ENCODE peak calls at places on chromosome 20, in four cellular contexts. W, H, I and R are unnamed samples.

GRCh38 chr20:62165762-62166399 is 16.9 kb upstream of the MTG2 start:
- DNase-seq in W (no peak), H (peak), I (no peak), R (peak)

GRCh38 chr20:20014659-20015058 is 2.5 kb upstream of the NAA20 start:
- DNase-seq in W (no peak), I (no peak), H (no peak), R (no peak)

GRCh38 chr20:1618954-1619550 is 757 bp downstream of the SIRPB1 start:
- DNase-seq in I (no peak), W (no peak), H (no peak), R (no peak)

GRCh38 chr20:49452011-49452482 is 30.4 kb downstream of the KCNB1 start:
- DNase-seq in W (no peak), I (peak), H (peak), R (peak)

GRCh38 chr20:5364997-5365597 is 48.3 kb upstream of the PROKR2 start:
- DNase-seq in W (no peak), I (peak), H (no peak), R (peak)

GRCh38 chr20:62816879-62817873 is at the start of gene COL9A3:
- DNase-seq in I (no peak), H (no peak), W (peak), R (no peak)

GRCh38 chr20:4795394-4795793 is 73.7 kb downstream of the PRND start:
- DNase-seq in W (no peak), I (peak), H (no peak), R (peak)

GRCh38 chr20:31738729-31739549 is at the start of gene TPX2:
- DNase-seq in I (peak), W (peak), H (peak), R (peak)

GRCh38 chr20:32569380-32570305 is 15.5 kb downstream of the NOL4L start:
- DNase-seq in W (no peak), I (no peak), H (no peak), R (no peak)

GRCh38 chr20:37758332-37758731 is 64.5 kb downstream of the CTNNBL1 start:
- DNase-seq in W (no peak), I (no peak), H (no peak), R (no peak)

GRCh38 chr20:64161595-64162238 is 2.5 kb upstream of the MYT1 start:
- DNase-seq in I (peak), W (no peak), H (peak), R (peak)

GRCh38 chr20:31945790-31946189 is 6.1 kb downstream of the PDRG1 start:
- DNase-seq in W (no peak), H (no peak), I (peak), R (peak)

GRCh38 chr20:57564180-57564802 is 3.4 kb downstream of the PCK1 start:
- DNase-seq in I (no peak), W (no peak), H (no peak), R (no peak)

GRCh38 chr20:15702161-15702560 is 871.1 kb downstream of the KIF16B start:
- DNase-seq in H (no peak), W (no peak), I (peak), R (peak)

GRCh38 chr20:34626978-34627377 is 49.9 kb downstream of the PIGU start:
- DNase-seq in I (no peak), H (no peak), W (no peak), R (no peak)

GRCh38 chr20:44133424-44133823 is 53.6 kb downstream of the JPH2 start:
- DNase-seq in W (peak), H (no peak), I (no peak), R (no peak)

GRCh38 chr20:39039261-39039660 is 77.1 kb downstream of the DHX35 start:
- DNase-seq in W (no peak), H (no peak), I (no peak), R (no peak)

DNA sequence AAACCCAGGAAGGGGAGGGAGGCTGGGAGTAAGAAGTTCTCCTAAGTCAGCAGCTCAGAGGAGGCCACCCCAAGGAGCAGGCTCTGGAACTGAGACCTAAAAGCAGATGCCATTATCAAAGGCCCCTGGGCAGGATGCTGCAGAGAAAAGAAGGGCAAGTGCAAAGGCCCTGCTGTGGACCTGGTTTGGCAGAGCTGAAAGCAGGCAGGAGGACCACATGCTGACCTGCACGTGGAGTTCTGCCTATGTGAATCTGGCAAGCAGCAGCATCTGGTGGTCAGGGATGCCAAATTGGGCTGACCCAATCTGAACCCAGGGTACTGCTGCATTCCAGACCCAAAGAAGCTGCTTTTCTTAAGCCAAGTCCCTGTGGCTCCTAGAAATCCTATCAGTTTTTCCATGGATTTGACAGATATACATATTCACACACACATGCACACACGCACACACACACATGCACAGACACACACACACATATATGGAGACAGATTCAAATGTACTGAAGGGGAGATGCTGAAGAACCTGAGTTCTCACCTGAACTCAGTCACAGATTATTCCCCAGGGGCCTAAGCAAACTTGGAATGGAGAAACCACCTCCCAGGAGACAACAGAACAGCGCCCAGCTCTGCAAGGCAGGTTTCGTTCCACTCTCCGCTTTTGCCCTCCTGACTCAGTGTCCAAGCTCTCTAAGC is 119.9 kb downstream of the FOXA2 start:
- DNase-seq in W (no peak), H (no peak), I (no peak), R (no peak)
- TF ChIP-seq CTCF in W (no peak), H (no peak), I (no peak), R (no peak)

DNA sequence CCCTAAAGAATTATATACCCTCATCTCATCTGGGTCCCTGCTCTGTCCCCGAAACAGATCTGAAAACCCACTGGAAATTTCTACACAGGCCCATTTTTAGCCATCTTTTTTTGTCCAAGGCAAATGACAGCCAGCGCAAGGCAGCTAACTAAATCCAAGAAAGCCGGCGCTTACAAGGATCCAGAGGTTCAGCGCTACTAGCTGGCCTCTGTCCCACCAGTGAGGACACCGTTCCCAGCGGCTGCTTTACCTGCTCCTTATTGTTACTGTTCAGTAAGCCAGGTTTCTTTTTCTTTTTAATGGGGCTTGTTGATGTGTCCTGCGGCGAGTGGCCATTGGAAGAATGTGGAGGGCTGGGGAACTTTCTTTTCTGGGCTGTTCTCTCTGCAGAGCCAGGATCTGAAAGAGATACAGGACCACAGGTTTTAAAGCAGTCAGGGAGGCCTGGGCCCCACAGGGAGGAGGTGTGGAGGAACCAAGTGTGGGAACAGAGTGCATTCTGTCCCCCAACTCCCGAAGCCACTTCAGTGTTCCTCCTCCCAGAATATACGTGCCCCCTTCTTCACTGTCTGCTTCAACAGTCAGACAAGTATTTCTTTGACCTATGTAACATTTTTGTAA is 46.6 kb downstream of the ZMYND8 start:
- DNase-seq in H (no peak), W (no peak), I (no peak), R (no peak)
- H3K4me3 ChIP-seq in H (no peak), W (no peak), I (no peak), R (no peak)

GRCh38 chr20:56504373-56505005 is 20.1 kb upstream of the FAM209A start:
- DNase-seq in H (no peak), W (peak), I (no peak), R (peak)
- TF ChIP-seq CTCF in H (no peak), W (peak), I (peak), R (peak)

DNA sequence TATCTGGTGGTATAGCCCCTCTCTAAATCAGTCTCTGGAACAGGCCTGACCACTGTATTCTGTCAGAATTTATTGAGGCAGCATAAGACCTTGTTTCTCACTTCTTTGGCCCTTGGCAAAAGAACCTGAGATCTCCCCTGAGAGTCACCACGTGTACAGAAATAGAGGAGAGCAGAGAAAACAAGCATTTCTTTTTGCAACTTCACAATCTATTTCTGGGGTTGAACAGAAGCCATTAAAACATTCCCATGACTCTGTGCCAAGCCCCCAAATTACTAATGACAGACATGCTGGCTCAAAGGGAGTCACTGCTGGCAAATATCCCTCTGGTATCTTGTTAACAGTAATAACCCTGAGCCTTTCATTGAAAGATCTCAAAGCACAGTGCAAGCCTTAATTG is 395.3 kb downstream of the MAFB start:
- DNase-seq in H (no peak), W (no peak), I (no peak), R (peak)
- H3K4me3 ChIP-seq in H (no peak), W (no peak), I (no peak), R (no peak)

DNA sequence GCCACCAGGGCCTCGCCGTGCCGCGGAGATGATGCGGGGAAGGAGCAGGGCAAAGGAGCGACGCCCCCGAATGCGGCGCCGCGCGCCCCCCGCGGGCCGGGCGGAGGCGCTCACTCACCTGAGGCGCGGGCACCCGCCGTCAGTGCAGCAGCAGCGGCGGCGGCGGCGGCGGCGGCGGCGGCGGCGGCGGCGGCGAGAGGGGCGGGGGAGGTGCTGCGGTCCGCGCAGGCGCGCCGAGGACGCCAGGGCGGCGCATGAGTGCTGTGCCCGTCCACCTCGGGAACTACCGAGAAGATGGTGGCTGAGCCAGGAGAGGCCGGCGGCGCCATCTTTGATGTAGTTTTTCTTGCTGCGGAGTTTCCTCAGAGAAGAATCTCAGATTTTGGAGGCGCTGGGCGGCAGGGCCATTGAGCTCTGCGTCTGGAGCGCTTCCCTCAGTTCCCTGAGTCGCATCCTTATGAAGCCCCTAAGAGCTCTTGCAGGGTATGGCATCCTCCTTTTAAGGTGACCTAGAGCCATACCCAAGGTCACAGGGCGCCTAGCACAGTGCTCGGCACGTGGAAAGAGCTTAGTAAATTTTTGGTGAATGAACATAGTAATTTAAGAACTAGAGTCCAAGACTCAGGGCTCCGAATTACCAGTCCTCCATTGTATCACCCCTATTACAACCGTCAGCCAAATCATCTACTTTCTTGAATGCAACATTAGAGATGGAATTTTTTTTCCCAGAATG is at the start of gene NDRG3:
- DNase-seq in I (peak), H (peak), W (peak), R (peak)
- TF ChIP-seq CTCF in I (no peak), H (no peak), W (no peak), R (no peak)